ENCODE peak calls at places on chromosomes 1 and 21, in six cellular contexts. D is A549, Y is IMR-90, Q is adrenal gland, H is testis, F is heart left ventricle. S is an unnamed sample. For H3K4me1, the result is how much of the 10 kb centered on the place peaks cover.

GRCh38 chr1:176178316-176178715 is 28.8 kb downstream of the COP1 start:
- DNase-seq in D (no peak), Y (no peak), Q (no peak), H (no peak), F (no peak), S (no peak)

GRCh38 chr21:32256873-32257620 is 21.8 kb downstream of the MIS18A start:
- DNase-seq in D (peak), Y (peak), Q (peak), H (peak), F (peak), S (peak)

GRCh38 chr1:167198518-167199133 is 22.1 kb upstream of the POU2F1 start:
- DNase-seq in D (no peak), Y (no peak), Q (no peak), H (no peak), F (no peak), S (no peak)

GRCh38 chr1:219801433-219801832 is 126.9 kb downstream of the SLC30A10 start:
- DNase-seq in D (no peak), Y (no peak), Q (no peak), H (no peak), F (no peak), S (no peak)

GRCh38 chr1:171655215-171656116 is 3.0 kb upstream of the MYOC start:
- DNase-seq in D (peak), Y (peak), Q (peak), H (peak), F (peak), S (peak)

GRCh38 chr1:228799929-228800328 is 64.7 kb downstream of the RHOU start:
- DNase-seq in D (no peak), Y (no peak), Q (no peak), H (no peak), F (no peak), S (no peak)

GRCh38 chr1:43933386-43934278 is at the start of gene ARTN:
- DNase-seq in D (no peak), Y (no peak), Q (peak), H (no peak), F (peak), S (peak)

GRCh38 chr1:109881906-109882287 is 28.8 kb upstream of the CSF1 start:
- DNase-seq in D (no peak), Y (no peak), Q (no peak), H (no peak), F (no peak), S (no peak)

GRCh38 chr1:178572604-178573003 is 59.7 kb downstream of the TEX35 start:
- DNase-seq in D (no peak), Y (no peak), Q (no peak), H (no peak), F (no peak), S (no peak)

GRCh38 chr1:14486401-14487110 is 111.9 kb upstream of the KAZN start:
- DNase-seq in D (no peak), Y (peak), Q (peak), H (no peak), F (peak), S (no peak)

GRCh38 chr1:184210822-184211221 is 159.3 kb downstream of the TSEN15 start:
- DNase-seq in D (no peak), Y (no peak), Q (no peak), H (no peak), F (no peak), S (no peak)

GRCh38 chr1:99600782-99601181 is 45.1 kb upstream of the PALMD start:
- DNase-seq in D (no peak), Y (no peak), Q (no peak), H (no peak), F (no peak), S (no peak)

GRCh38 chr1:156102634-156103511 is 11.6 kb upstream of the LMNA start:
- DNase-seq in D (no peak), Y (peak), Q (no peak), H (no peak), F (peak), S (no peak)

DNA sequence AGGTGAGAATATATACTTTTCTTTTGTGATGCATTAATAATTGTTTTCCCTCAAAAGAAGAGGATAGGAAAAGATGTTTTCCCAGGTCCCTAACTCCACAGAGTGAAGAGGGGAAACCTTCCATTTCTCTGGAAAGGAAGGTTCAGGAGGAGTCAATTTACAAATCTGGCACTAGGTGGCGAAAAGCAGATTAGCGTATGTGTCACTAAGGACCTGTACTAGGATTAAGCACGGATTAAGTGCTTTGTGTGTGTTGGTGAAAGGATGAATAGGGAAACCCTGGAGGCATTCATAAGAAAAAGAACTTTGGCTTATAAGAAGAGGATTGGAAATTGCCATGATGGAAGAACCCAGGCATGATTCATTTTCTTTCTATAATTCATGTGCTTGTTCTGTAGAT is 410.1 kb upstream of the PLXNA2 start:
- DNase-seq in D (peak), Y (no peak), Q (no peak), H (no peak), F (no peak), S (no peak)
- TF ChIP-seq CTCF in D (peak), Y (peak), Q (peak), H (peak), F (no peak), S (peak)

GRCh38 chr1:53121319-53122172 is 20.9 kb downstream of the SLC1A7 start:
- DNase-seq in D (no peak), Y (peak), Q (no peak), H (peak), F (peak), S (peak)

GRCh38 chr1:53123462-53124129 is 18.8 kb downstream of the SLC1A7 start:
- DNase-seq in D (no peak), Y (peak), Q (no peak), H (peak), F (peak), S (no peak)

GRCh38 chr1:53120659-53121058 is 21.8 kb downstream of the SLC1A7 start:
- DNase-seq in D (no peak), Y (no peak), Q (no peak), H (no peak), F (no peak), S (no peak)

GRCh38 chr1:53122847-53123461 is 19.5 kb downstream of the SLC1A7 start:
- DNase-seq in D (no peak), Y (no peak), Q (no peak), H (no peak), F (peak), S (no peak)

DNA sequence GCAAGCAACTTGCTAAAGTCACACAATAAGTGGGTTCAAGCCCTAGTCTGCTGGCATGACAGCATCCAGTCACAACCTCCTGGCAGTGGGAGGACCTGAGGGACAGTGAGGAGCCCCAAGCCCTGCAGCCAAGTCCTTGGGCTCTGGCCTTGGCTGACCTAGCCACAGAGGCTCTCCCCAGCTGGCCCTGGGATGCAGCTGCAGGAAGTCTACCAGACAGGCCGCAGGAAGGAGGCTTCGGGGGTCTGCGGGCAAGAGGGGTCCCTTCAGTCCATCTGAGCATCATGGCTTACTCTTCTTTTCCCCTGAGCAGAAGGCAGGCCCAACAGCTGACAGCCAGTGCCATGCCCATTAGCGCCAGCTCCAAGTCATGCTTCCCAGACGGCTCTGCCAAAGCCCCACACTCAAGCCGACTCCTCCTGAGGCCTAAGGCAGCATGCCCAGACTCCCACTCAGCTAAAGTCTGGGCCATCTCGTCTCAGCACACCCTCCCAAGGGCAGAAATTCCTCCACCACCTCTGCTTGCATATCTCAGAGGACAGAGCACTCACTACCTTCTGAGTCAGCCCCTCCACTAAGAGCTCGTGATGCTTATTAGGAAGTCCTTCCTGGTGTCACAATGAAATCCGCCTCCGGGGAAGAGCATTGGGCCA is 20.1 kb downstream of the SLC1A7 start:
- DNase-seq in D (no peak), Y (peak), Q (no peak), H (no peak), F (peak), S (no peak)
- H3K4me1 ChIP-seq in D (under half), Y (under half), Q (under half), H (under half), F (under half), S (under half)

DNA sequence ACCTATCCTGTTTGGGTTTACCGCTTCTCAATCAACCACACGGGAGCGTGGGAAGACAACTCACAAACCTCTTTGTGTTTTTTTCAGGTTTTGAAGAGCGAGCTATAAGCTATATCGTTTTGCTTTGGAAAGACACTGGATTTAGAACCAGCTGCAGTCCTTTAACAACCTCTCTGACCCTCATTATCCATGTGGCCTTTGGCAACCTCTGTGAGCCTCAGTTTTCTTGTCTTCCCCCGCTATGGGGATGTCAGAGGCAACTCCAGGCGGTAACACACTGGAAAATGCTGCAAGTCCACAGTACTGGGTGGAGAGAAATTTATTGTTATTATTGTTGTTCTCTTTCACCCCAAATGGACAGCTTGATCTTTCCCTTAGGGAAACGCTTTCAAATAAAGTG is 100.0 kb downstream of the ETS2 start:
- DNase-seq in D (no peak), Y (no peak), Q (no peak), H (no peak), F (no peak), S (no peak)
- TF ChIP-seq POLR2A in D (no peak), Y (no peak), Q (no peak), H (no peak), F (no peak), S (no peak)

GRCh38 chr1:37859507-37860345 is at the start of gene MTF1:
- DNase-seq in D (peak), Y (peak), Q (peak), H (peak), F (peak), S (peak)
- TF ChIP-seq CTCF in D (peak), Y (peak), Q (peak), H (peak), F (peak), S (peak)

DNA sequence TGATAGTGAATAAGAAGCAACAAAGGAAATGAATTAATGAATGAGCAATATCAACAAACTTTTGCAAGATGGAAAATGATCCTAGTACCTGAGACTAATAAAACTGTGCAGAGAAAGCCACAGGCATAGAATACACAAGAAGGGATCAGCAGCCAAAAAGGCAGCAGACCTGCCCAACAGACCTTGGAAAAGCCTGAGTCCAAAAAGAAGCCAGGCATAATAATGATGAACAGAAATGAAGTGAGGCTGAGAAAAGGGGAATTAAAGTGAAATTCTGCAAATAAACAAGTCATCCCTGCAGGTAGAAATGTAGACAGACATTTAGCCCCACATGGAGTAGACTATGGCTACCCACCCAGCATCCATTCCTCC is 10.3 kb upstream of the PHTF1 start:
- DNase-seq in D (no peak), Y (no peak), Q (no peak), H (no peak), F (no peak), S (no peak)
- H3K4me1 ChIP-seq in D (under half), Y (under half), Q (under half), H (under half), F (under half), S (under half)